ENCODE peak calls at places on chromosomes 2 and 18, in five cellular contexts. One of them, this sample, is unnamed.

GRCh38 chr18:29123706-29124530 is 947.0 kb upstream of the CDH2 start:
- DNase-seq in ACHN: peak; percentile 27
- DNase-seq in astrocyte of the spinal cord: peak; percentile 20
- DNase-seq in cardiac fibroblast: peak; percentile 35
- DNase-seq in ascending aorta: no peak
- DNase-seq in this sample: no peak

GRCh38 chr2:241617431-241618154 is 19.4 kb downstream of the THAP4 start:
- DNase-seq in ascending aorta: no peak
- DNase-seq in astrocyte of the spinal cord: peak; percentile 18
- DNase-seq in cardiac fibroblast: peak; percentile 36
- DNase-seq in ACHN: peak; percentile 15
- DNase-seq in this sample: no peak

GRCh38 chr2:189165656-189166380 is 13.7 kb downstream of the COL5A2 start:
- DNase-seq in ascending aorta: no peak
- DNase-seq in astrocyte of the spinal cord: peak; percentile 8
- DNase-seq in cardiac fibroblast: peak; percentile 55
- DNase-seq in ACHN: no peak
- DNase-seq in this sample: no peak

GRCh38 chr2:15984367-15985255 is 44.3 kb downstream of the MYCN start:
- DNase-seq in ACHN: no peak
- DNase-seq in astrocyte of the spinal cord: no peak
- DNase-seq in cardiac fibroblast: no peak
- DNase-seq in ascending aorta: no peak
- DNase-seq in this sample: no peak

GRCh38 chr2:84889332-84889731 is 8.4 kb upstream of the TRABD2A start:
- DNase-seq in astrocyte of the spinal cord: no peak
- DNase-seq in ascending aorta: no peak
- DNase-seq in ACHN: no peak
- DNase-seq in cardiac fibroblast: no peak
- DNase-seq in this sample: no peak

GRCh38 chr2:98806266-98806697 is 75.3 kb upstream of the MGAT4A start:
- DNase-seq in ACHN: peak; percentile 71
- DNase-seq in ascending aorta: no peak
- DNase-seq in astrocyte of the spinal cord: peak; percentile 45
- DNase-seq in cardiac fibroblast: peak; percentile 10
- DNase-seq in this sample: peak; percentile 20

GRCh38 chr2:169683425-169684134 is 10.6 kb downstream of the CFAP210 start:
- DNase-seq in ascending aorta: no peak
- DNase-seq in astrocyte of the spinal cord: no peak
- DNase-seq in ACHN: no peak
- DNase-seq in cardiac fibroblast: no peak
- DNase-seq in this sample: no peak

GRCh38 chr18:24632158-24632988 is 171.9 kb downstream of the HRH4 start:
- DNase-seq in ACHN: no peak
- DNase-seq in astrocyte of the spinal cord: no peak
- DNase-seq in ascending aorta: no peak
- DNase-seq in cardiac fibroblast: no peak
- DNase-seq in this sample: no peak

GRCh38 chr2:105373344-105373781 is 25.5 kb downstream of the FHL2 start:
- DNase-seq in ACHN: no peak
- DNase-seq in cardiac fibroblast: peak; percentile 42
- DNase-seq in astrocyte of the spinal cord: no peak
- DNase-seq in ascending aorta: no peak
- DNase-seq in this sample: no peak

GRCh38 chr18:8699948-8700347 is 5.4 kb upstream of the MTCL1 start:
- DNase-seq in astrocyte of the spinal cord: no peak
- DNase-seq in ACHN: no peak
- DNase-seq in cardiac fibroblast: peak; percentile 9
- DNase-seq in ascending aorta: no peak
- DNase-seq in this sample: no peak

GRCh38 chr18:55323051-55323994 is 264.7 kb downstream of the TCF4 start:
- DNase-seq in ascending aorta: no peak
- DNase-seq in ACHN: no peak
- DNase-seq in cardiac fibroblast: peak; percentile 77
- DNase-seq in astrocyte of the spinal cord: peak; percentile 47
- DNase-seq in this sample: no peak

GRCh38 chr2:238378230-238379095 is 48.3 kb upstream of the ASB1 start:
- DNase-seq in ascending aorta: no peak
- DNase-seq in cardiac fibroblast: no peak
- DNase-seq in ACHN: no peak
- DNase-seq in astrocyte of the spinal cord: no peak
- DNase-seq in this sample: no peak

GRCh38 chr2:236569593-236569973 is at the start of gene ACKR3:
- DNase-seq in ascending aorta: peak; percentile 50
- DNase-seq in astrocyte of the spinal cord: peak; percentile 88
- DNase-seq in cardiac fibroblast: peak; percentile 27
- DNase-seq in ACHN: peak; percentile 34
- DNase-seq in this sample: peak; percentile 74

GRCh38 chr2:86706220-86706619 is 13.9 kb upstream of the RMND5A start:
- DNase-seq in cardiac fibroblast: no peak
- DNase-seq in ACHN: no peak
- DNase-seq in astrocyte of the spinal cord: no peak
- DNase-seq in ascending aorta: no peak
- DNase-seq in this sample: no peak

GRCh38 chr2:108133457-108133856 is 106.3 kb upstream of the SULT1C3 start:
- DNase-seq in ACHN: no peak
- DNase-seq in astrocyte of the spinal cord: no peak
- DNase-seq in cardiac fibroblast: no peak
- DNase-seq in ascending aorta: no peak
- DNase-seq in this sample: no peak

GRCh38 chr2:166042768-166043390 is 84.9 kb downstream of the SCN1A start:
- DNase-seq in cardiac fibroblast: peak; percentile 76
- DNase-seq in ascending aorta: no peak
- DNase-seq in ACHN: no peak
- DNase-seq in astrocyte of the spinal cord: no peak
- DNase-seq in this sample: no peak

GRCh38 chr2:225076125-225076524 is 33.9 kb upstream of the DOCK10 start:
- DNase-seq in ACHN: no peak
- DNase-seq in ascending aorta: no peak
- DNase-seq in astrocyte of the spinal cord: no peak
- DNase-seq in cardiac fibroblast: no peak
- DNase-seq in this sample: no peak

GRCh38 chr18:73715228-73715670 is 432.4 kb downstream of the FBXO15 start:
- DNase-seq in cardiac fibroblast: peak; percentile 43
- DNase-seq in ascending aorta: no peak
- DNase-seq in ACHN: no peak
- DNase-seq in astrocyte of the spinal cord: no peak
- DNase-seq in this sample: no peak

GRCh38 chr18:79608535-79608934 is 71.1 kb upstream of the CTDP1 start:
- DNase-seq in ascending aorta: no peak
- DNase-seq in ACHN: no peak
- DNase-seq in astrocyte of the spinal cord: no peak
- DNase-seq in cardiac fibroblast: no peak
- DNase-seq in this sample: no peak

GRCh38 chr2:136110528-136110927 is 7.4 kb downstream of the CXCR4 start:
- DNase-seq in ACHN: no peak
- DNase-seq in ascending aorta: no peak
- DNase-seq in cardiac fibroblast: no peak
- DNase-seq in astrocyte of the spinal cord: no peak
- DNase-seq in this sample: no peak

GRCh38 chr2:11315074-11315705 is 29.2 kb downstream of the ROCK2 start:
- DNase-seq in ACHN: no peak
- DNase-seq in astrocyte of the spinal cord: no peak
- DNase-seq in cardiac fibroblast: no peak
- DNase-seq in ascending aorta: no peak
- DNase-seq in this sample: no peak

GRCh38 chr18:3594760-3595241 is 144.8 kb downstream of the TGIF1 start:
- DNase-seq in ascending aorta: no peak
- DNase-seq in cardiac fibroblast: peak; percentile 62
- DNase-seq in ACHN: no peak
- DNase-seq in astrocyte of the spinal cord: peak; percentile 58
- DNase-seq in this sample: no peak